ENCODE peak calls at places on chromosomes 1 and 21, in ten cellular contexts. Q, U, T, P, E, J, C, D, V and S are unnamed samples.

GRCh38 chr1:201396859-201397464 is 2.2 kb downstream of the LAD1 start:
- DNase-seq in C (no peak), P (peak; percentile 62), V (no peak), D (peak; percentile 78), T (no peak), E (no peak), Q (no peak), U (no peak), J (no peak), S (no peak)

GRCh38 chr1:40564913-40565312 is 33.5 kb downstream of the ZNF684 start:
- DNase-seq in J (no peak), Q (no peak), E (no peak), V (no peak), U (no peak), P (no peak), C (no peak), T (no peak), D (no peak), S (no peak)

GRCh38 chr1:46020005-46020404 is 112.4 kb downstream of the PIK3R3 start:
- DNase-seq in D (no peak), Q (no peak), U (no peak), T (no peak), V (no peak), P (no peak), E (no peak), J (no peak), C (no peak), S (no peak)

GRCh38 chr1:5943373-5944068 is 48.7 kb downstream of the NPHP4 start:
- DNase-seq in E (no peak), C (no peak), D (no peak), T (no peak), V (no peak), Q (no peak), J (no peak), P (no peak), U (no peak), S (no peak)

GRCh38 chr1:168512864-168513595 is 30.8 kb downstream of the XCL2 start:
- DNase-seq in E (no peak), D (no peak), C (no peak), Q (no peak), V (no peak), T (no peak), J (no peak), P (no peak), U (peak; percentile 26), S (no peak)

GRCh38 chr1:179251675-179252074 is 22.2 kb upstream of the ABL2 start:
- DNase-seq in T (no peak), D (peak; percentile 36), P (no peak), V (no peak), J (peak; percentile 48), C (peak; percentile 50), E (peak; percentile 74), U (no peak), Q (no peak), S (peak; percentile 53)

GRCh38 chr1:91161749-91162148 is 139.9 kb upstream of the ZNF644 start:
- DNase-seq in V (no peak), J (no peak), P (no peak), E (no peak), C (no peak), T (no peak), D (no peak), Q (no peak), U (no peak), S (peak; percentile 76)

GRCh38 chr1:48931571-48932251 is 155.0 kb upstream of the BEND5 start:
- DNase-seq in C (peak; percentile 83), T (no peak), U (no peak), Q (no peak), V (peak; percentile 21), E (peak; percentile 16), J (peak; percentile 53), D (no peak), P (peak; percentile 52), S (no peak)

DNA sequence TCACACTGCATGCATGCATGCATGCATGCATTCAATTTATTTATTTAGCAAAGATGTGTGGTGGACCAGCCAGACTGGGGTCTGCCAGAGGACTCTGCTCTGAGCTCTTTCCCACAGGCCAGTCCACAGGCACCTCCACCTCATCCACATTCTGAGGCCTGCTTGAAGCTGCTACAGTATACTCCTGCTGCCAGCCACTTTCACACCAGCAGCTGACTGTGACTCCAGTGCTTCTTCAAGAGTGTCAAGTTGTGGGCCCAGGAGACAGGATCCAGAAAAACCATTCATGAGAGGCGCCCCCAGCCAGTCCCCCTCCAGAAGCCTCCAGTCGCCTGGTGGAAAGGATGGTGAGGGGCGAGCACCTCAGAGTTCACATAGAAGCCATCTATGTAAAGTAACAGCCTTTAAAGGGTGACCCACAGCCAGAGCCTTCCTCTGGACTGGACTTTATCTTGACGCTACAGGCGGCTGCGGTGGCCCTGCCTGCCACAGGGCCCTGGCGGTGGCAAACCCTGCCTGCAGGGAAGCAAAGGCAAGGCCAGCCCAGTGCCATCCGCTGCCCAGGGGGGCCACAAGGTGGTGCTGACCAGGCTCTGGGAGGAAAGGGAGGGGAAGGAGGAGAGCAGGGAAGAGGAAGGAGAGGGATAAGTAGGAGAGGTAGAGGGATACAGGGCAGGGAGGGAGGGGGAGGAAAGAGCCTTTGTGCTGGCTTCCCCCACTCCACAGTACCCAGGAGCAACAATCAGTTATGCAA is 30.7 kb downstream of the SSBP3 start:
- DNase-seq in D (no peak), E (no peak), Q (no peak), U (no peak), C (no peak), V (no peak), J (no peak), T (no peak), P (no peak), S (no peak)
- TF ChIP-seq CTCF in D (no peak), E (no peak), Q (peak; percentile 47), U (no peak), C (no peak), V (no peak), J (no peak), T (no peak), P (no peak), S (no peak)

GRCh38 chr1:17116643-17117042 is 2.6 kb downstream of the PADI2 start:
- DNase-seq in Q (no peak), E (no peak), V (no peak), T (no peak), D (no peak), J (no peak), U (no peak), P (no peak), C (no peak), S (no peak)

GRCh38 chr1:17118268-17118667 is 983 bp downstream of the PADI2 start:
- DNase-seq in T (no peak), E (no peak), D (peak; percentile 59), C (no peak), P (no peak), V (no peak), U (no peak), J (no peak), Q (no peak), S (no peak)

GRCh38 chr1:17118706-17119075 is 560 bp downstream of the PADI2 start:
- DNase-seq in E (no peak), J (no peak), Q (no peak), P (no peak), V (no peak), T (no peak), D (no peak), U (no peak), C (no peak), S (no peak)

GRCh38 chr1:17119076-17119743 is at the start of gene PADI2:
- DNase-seq in T (no peak), V (no peak), U (peak; percentile 2), P (peak; percentile 72), Q (peak; percentile 61), J (peak; percentile 87), C (peak; percentile 47), D (peak; percentile 93), E (peak; percentile 39), S (no peak)

DNA sequence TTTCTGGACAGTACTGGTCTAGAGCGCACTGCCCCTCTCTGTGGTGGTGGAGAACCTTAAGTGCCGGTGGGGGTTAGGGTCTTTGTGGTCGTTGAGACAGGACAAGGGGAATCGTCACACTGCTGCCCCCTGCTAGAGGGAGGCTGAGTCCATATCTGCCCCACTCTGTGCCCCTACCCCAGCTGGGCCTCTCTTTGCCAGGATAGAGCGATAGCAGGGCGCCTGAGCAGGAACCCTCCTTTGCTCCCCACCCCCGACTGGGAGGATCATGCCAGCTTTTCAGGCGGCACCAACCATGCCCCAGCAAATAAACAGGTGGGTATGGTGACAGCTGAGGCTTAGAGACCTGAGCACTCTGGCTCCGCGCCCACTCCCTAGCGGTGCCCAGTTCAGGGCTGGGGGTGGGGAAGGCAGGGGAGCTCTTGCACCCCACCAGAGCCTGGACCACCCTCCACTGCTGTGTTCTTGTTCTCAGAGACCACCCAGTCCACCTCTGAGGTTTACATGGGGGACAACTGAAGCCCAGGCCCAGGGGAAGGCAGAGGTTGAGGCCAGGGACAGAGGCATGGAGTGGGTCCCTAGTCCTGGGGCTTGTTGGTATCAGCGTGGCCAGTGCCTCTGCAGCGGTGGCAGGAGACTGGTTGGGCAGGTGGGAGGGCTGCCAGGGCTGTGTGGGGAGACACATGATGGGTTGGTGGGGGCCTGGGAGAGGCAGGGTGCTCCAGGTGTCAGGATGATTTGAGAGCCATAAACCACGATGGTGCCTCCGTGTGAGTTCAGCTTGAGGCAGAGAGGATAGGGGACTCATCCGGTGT is 1.6 kb downstream of the PADI2 start:
- DNase-seq in Q (no peak), D (peak; percentile 61), C (no peak), V (no peak), E (no peak), P (no peak), U (no peak), T (no peak), J (no peak), S (no peak)
- H3K4me3 ChIP-seq in Q (no peak overlapping the region), D (no peak overlapping the region), C (no peak overlapping the region), V (no peak overlapping the region), E (no peak overlapping the region), P (peak overlapping the region; percentile 63), U (no peak overlapping the region), T (no peak overlapping the region), J (peak overlapping the region; percentile 12), S (no peak overlapping the region)

DNA sequence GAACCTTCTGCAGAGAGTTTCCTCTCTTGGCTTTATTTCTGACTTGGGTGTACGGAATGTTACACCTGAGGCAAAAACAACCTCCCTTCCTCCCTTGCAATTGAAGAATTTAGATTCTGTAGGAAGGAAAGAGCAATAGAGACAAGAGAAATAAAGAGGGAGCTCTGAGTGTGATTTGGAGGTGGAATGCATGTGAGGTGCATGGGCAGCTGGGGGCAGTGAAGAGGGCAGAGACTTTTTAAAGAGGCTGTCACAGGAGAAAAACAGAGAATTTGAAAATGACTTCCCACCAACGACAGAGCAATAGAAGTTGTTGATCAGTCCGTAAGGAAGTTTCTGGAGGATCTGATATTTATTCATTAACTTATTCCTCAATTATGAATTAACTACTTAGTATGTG is 172.0 kb upstream of the B3GALT2 start:
- DNase-seq in T (no peak), U (no peak), D (no peak), V (no peak), P (no peak), J (no peak), C (no peak), E (no peak), Q (no peak), S (no peak)
- TF ChIP-seq CTCF in T (no peak), U (no peak), D (no peak), V (no peak), P (no peak), J (no peak), C (no peak), E (no peak), Q (peak; percentile 9), S (no peak)

GRCh38 chr21:42062543-42063022 is 8.5 kb upstream of the UMODL1 start:
- DNase-seq in U (peak; percentile 86), V (no peak), P (no peak), C (no peak), D (peak; percentile 72), J (no peak), E (no peak), Q (no peak), T (no peak), S (no peak)

GRCh38 chr21:42063206-42063577 is 7.9 kb upstream of the UMODL1 start:
- DNase-seq in Q (no peak), T (no peak), E (no peak), P (no peak), D (peak; percentile 68), U (peak; percentile 11), J (no peak), C (no peak), V (no peak), S (no peak)

GRCh38 chr21:42061195-42061865 is 9.8 kb upstream of the UMODL1 start:
- DNase-seq in E (no peak), D (peak; percentile 56), P (no peak), U (no peak), T (no peak), C (no peak), V (no peak), J (no peak), Q (peak; percentile 44), S (no peak)

GRCh38 chr21:42061866-42062542 is 9.1 kb upstream of the UMODL1 start:
- DNase-seq in C (no peak), V (no peak), P (no peak), U (peak; percentile 66), Q (no peak), T (no peak), J (no peak), D (no peak), E (no peak), S (no peak)

DNA sequence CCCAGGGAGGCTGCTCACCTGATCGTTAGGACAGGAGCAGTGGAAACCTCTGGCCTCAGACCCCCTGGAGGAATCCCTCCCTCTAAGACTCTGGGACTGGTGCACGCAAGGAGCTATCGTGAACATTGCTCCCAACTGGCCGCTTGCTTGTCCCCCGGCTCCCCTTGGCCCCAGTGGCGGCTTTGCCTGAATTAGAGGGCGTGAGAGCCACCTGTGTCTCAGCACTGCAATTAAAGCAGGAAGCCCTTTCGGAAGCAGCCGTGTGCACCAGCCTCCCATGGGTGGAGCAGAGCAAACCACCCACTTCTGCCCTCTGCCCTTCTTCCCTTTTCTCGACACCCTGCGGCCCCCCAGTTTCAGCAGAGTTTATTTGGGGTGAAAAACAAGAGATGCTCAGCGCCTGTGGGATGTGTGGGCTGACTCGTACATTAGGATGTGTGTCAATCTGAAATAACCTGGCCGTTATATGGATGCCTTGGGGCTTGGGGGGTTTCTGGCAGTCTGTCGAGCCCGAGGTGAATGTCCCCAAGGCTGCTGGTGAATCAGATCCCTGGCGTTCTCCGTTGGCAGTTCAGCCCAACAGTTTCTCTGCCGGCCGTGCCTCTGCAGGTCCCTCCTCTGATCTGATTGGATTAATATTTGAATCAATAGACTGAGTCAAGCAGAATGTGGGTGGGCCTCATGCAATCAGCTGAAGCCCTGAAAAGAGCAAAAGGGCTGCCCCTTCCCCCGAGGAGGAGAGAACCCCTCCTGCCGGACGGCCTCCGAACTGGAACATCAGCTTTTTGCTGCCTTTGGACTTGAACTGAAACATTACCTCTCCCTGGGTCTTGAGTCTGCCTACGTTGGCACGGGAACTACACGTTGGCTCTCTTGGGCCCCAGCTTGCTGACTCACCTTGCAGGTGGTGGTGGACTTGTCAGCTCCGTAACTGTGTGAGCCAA is 7.3 kb upstream of the UMODL1 start:
- DNase-seq in P (no peak), E (no peak), Q (no peak), D (peak; percentile 75), C (peak; percentile 20), T (no peak), J (no peak), U (peak; percentile 38), V (no peak), S (no peak)
- H3K4me3 ChIP-seq in P (no peak overlapping the region), E (no peak overlapping the region), Q (no peak overlapping the region), D (no peak overlapping the region), C (no peak overlapping the region), T (peak overlapping the region; percentile 5), J (no peak overlapping the region), U (peak overlapping the region; percentile 56), V (no peak overlapping the region), S (no peak overlapping the region)